ENCODE peak calls at places on chromosomes 5 and 9, in seven cellular contexts. Z is neural progenitor cell; A is activated CD8-positive, alpha-beta T cell treated with anti-CD3 and anti-CD28 coated beads for 36 hours; C is nephron progenitor cell; B is activated T-helper 2 cell treated with anti-CD3 and anti-CD28 coated beads, Interferon-gamma antibody, Interleukin-2, Interleukin-4, amounts not matched to agents 10 μg/mL and 5 μg/mL and 100 μg/mL, durations not matched to agents 14 hours and 24 hours and 36 hours; K is right cardiac atrium; F is nucleus accumbens. X is an unnamed sample.

GRCh38 chr5:142860291-142860690 is 90.1 kb downstream of the ARHGAP26 start:
- DNase-seq in Z (no peak), A (no peak), C (no peak), B (no peak), K (peak), F (peak), X (no peak)

GRCh38 chr9:34659592-34660253 is 2.7 kb downstream of the CCL27 start:
- DNase-seq in Z (no peak), A (peak), C (no peak), B (no peak), K (no peak), F (no peak), X (no peak)

GRCh38 chr9:92717201-92718085 is 47.2 kb downstream of the BICD2 start:
- DNase-seq in Z (no peak), A (no peak), C (no peak), B (peak), K (no peak), F (no peak), X (no peak)

GRCh38 chr5:67206381-67207328 is 10.1 kb upstream of the CD180 start:
- DNase-seq in Z (no peak), A (peak), C (no peak), B (peak), K (no peak), F (no peak), X (no peak)

GRCh38 chr5:133267601-133268000 is 215.8 kb downstream of the HSPA4 start:
- DNase-seq in Z (no peak), A (no peak), C (no peak), B (no peak), K (no peak), F (no peak), X (no peak)

GRCh38 chr5:36751881-36752280 is 124.7 kb upstream of the NIPBL start:
- DNase-seq in Z (peak), A (no peak), C (no peak), B (no peak), K (no peak), F (no peak), X (no peak)

GRCh38 chr9:137650259-137650658 is 31.5 kb downstream of the EHMT1 start:
- DNase-seq in Z (no peak), A (no peak), C (no peak), B (no peak), K (no peak), F (no peak), X (no peak)

GRCh38 chr9:24509850-24510249 is 35.8 kb downstream of the IZUMO3 start:
- DNase-seq in Z (no peak), A (no peak), C (no peak), B (no peak), K (no peak), F (no peak), X (no peak)

GRCh38 chr5:92599217-92599810 is 981.7 kb downstream of the NR2F1-AS1 start:
- DNase-seq in Z (no peak), A (no peak), C (no peak), B (no peak), K (no peak), F (no peak), X (no peak)

GRCh38 chr5:166671818-166672217 is 1619.6 kb upstream of the WWC1 start:
- DNase-seq in Z (no peak), A (no peak), C (no peak), B (no peak), K (no peak), F (no peak), X (no peak)

GRCh38 chr5:17167171-17167891 is 50.1 kb upstream of the BASP1 start:
- DNase-seq in Z (no peak), A (no peak), C (no peak), B (no peak), K (no peak), F (no peak), X (no peak)

GRCh38 chr5:54570923-54571322 is 53.4 kb downstream of the SNX18 start:
- DNase-seq in Z (no peak), A (no peak), C (no peak), B (no peak), K (peak), F (peak), X (peak)

GRCh38 chr9:116288658-116289057 is 135.1 kb downstream of the PAPPA start:
- DNase-seq in Z (no peak), A (no peak), C (no peak), B (no peak), K (no peak), F (no peak), X (no peak)

GRCh38 chr9:97046228-97046627 is 7.3 kb upstream of the CTSV start:
- DNase-seq in Z (no peak), A (no peak), C (no peak), B (no peak), K (no peak), F (peak), X (no peak)

GRCh38 chr5:132483661-132484385 is 6.8 kb downstream of the IRF1 start:
- DNase-seq in Z (no peak), A (no peak), C (no peak), B (no peak), K (no peak), F (no peak), X (no peak)

GRCh38 chr9:76255781-76256455 is 138.3 kb downstream of the RFK start:
- DNase-seq in Z (no peak), A (no peak), C (no peak), B (no peak), K (peak), F (no peak), X (peak)

GRCh38 chr5:75523275-75523674 is 11.6 kb downstream of the POLK start:
- DNase-seq in Z (no peak), A (no peak), C (no peak), B (no peak), K (no peak), F (no peak), X (no peak)

GRCh38 chr5:168261212-168261575 is 30.3 kb upstream of the WWC1 start:
- DNase-seq in Z (no peak), A (no peak), C (no peak), B (no peak), K (no peak), F (no peak), X (no peak)

GRCh38 chr5:128111818-128112448 is 28.4 kb downstream of the SLC12A2 start:
- DNase-seq in Z (no peak), A (no peak), C (no peak), B (no peak), K (no peak), F (no peak), X (no peak)

GRCh38 chr9:133377721-133378216 is 1.6 kb downstream of the STKLD1 start:
- DNase-seq in Z (no peak), A (no peak), C (no peak), B (no peak), K (no peak), F (no peak), X (no peak)

GRCh38 chr9:107807183-107807582 is 317.6 kb upstream of the KLF4 start:
- DNase-seq in Z (no peak), A (no peak), C (no peak), B (no peak), K (no peak), F (no peak), X (no peak)

GRCh38 chr9:20804476-20805253 is 120.6 kb downstream of the FOCAD start:
- DNase-seq in Z (no peak), A (no peak), C (no peak), B (no peak), K (no peak), F (no peak), X (no peak)

GRCh38 chr9:131656356-131657030 is 83.4 kb downstream of the RAPGEF1 start:
- DNase-seq in Z (no peak), A (peak), C (no peak), B (peak), K (peak), F (peak), X (peak)

GRCh38 chr9:112601646-112602045 is 115.0 kb downstream of the KIAA1958 start:
- DNase-seq in Z (no peak), A (no peak), C (no peak), B (no peak), K (no peak), F (no peak), X (no peak)

GRCh38 chr5:61450880-61451279 is 118.8 kb downstream of the ZSWIM6 start:
- DNase-seq in Z (no peak), A (no peak), C (no peak), B (no peak), K (no peak), F (no peak), X (no peak)

GRCh38 chr9:125496313-125496838 is 210.6 kb downstream of the MAPKAP1 start:
- DNase-seq in Z (no peak), A (no peak), C (no peak), B (no peak), K (no peak), F (no peak), X (no peak)

GRCh38 chr5:59186623-59187022 is 603.7 kb downstream of the RAB3C start:
- DNase-seq in Z (no peak), A (no peak), C (no peak), B (no peak), K (no peak), F (no peak), X (no peak)

GRCh38 chr9:96661711-96662110 is 6.6 kb upstream of the PRXL2C start:
- DNase-seq in Z (no peak), A (no peak), C (no peak), B (no peak), K (no peak), F (no peak), X (no peak)

GRCh38 chr9:121498150-121498486 is 1.5 kb downstream of the GGTA1 start:
- DNase-seq in Z (peak), A (peak), C (peak), B (peak), K (peak), F (peak), X (no peak)

GRCh38 chr5:179137643-179138567 is 77.7 kb downstream of the ZNF354C start:
- DNase-seq in Z (no peak), A (no peak), C (no peak), B (no peak), K (peak), F (peak), X (no peak)

GRCh38 chr9:33151007-33151557 is 16.1 kb downstream of the B4GALT1 start:
- DNase-seq in Z (no peak), A (no peak), C (no peak), B (no peak), K (peak), F (no peak), X (peak)

GRCh38 chr9:108634669-108635462 is 220.9 kb downstream of the ACTL7B start:
- DNase-seq in Z (no peak), A (no peak), C (no peak), B (no peak), K (no peak), F (no peak), X (no peak)

GRCh38 chr5:146340260-146341081 is 1.8 kb downstream of the POU4F3 start:
- DNase-seq in Z (peak), A (peak), C (peak), B (peak), K (peak), F (no peak), X (peak)

GRCh38 chr9:69215774-69216482 is 41.9 kb downstream of the TJP2 start:
- DNase-seq in Z (no peak), A (no peak), C (no peak), B (no peak), K (no peak), F (no peak), X (no peak)